ENCODE peak calls at places on chromosome 11, in six cellular contexts. One of them, this sample, is unnamed.

GRCh38 chr11:46361283-46362145 is 14.3 kb downstream of the DGKZ start:
- DNase-seq in SK-N-DZ: peak; percentile 51
- DNase-seq in coronary artery: no peak
- DNase-seq in bronchial epithelial cell: no peak
- DNase-seq in GM23338: no peak
- DNase-seq in tibial artery: peak; percentile 90
- DNase-seq in this sample: no peak

GRCh38 chr11:12187399-12187798 is 77.0 kb downstream of the MICAL2 start:
- DNase-seq in SK-N-DZ: peak; percentile 25
- DNase-seq in coronary artery: no peak
- DNase-seq in bronchial epithelial cell: peak; percentile 65
- DNase-seq in GM23338: no peak
- DNase-seq in tibial artery: no peak
- DNase-seq in this sample: no peak

GRCh38 chr11:4577761-4578160 is 3.8 kb upstream of the OR52I2 start:
- DNase-seq in SK-N-DZ: no peak
- DNase-seq in coronary artery: no peak
- DNase-seq in bronchial epithelial cell: peak; percentile 14
- DNase-seq in GM23338: no peak
- DNase-seq in tibial artery: no peak
- DNase-seq in this sample: no peak

GRCh38 chr11:134554106-134554505 is 142.1 kb upstream of the B3GAT1 start:
- DNase-seq in SK-N-DZ: no peak
- DNase-seq in coronary artery: peak; percentile 22
- DNase-seq in bronchial epithelial cell: no peak
- DNase-seq in GM23338: no peak
- DNase-seq in tibial artery: no peak
- DNase-seq in this sample: peak; percentile 44

GRCh38 chr11:44004452-44004833 is 43.3 kb upstream of the ACCSL start:
- DNase-seq in SK-N-DZ: no peak
- DNase-seq in coronary artery: peak; percentile 43
- DNase-seq in bronchial epithelial cell: no peak
- DNase-seq in GM23338: no peak
- DNase-seq in tibial artery: peak; percentile 46
- DNase-seq in this sample: no peak

GRCh38 chr11:13339196-13340153 is 61.9 kb downstream of the BMAL1 start:
- DNase-seq in SK-N-DZ: no peak
- DNase-seq in coronary artery: no peak
- DNase-seq in bronchial epithelial cell: peak; percentile 86
- DNase-seq in GM23338: no peak
- DNase-seq in tibial artery: no peak
- DNase-seq in this sample: no peak

GRCh38 chr11:78192223-78192719 is 3.6 kb downstream of the USP35 start:
- DNase-seq in SK-N-DZ: no peak
- DNase-seq in coronary artery: no peak
- DNase-seq in bronchial epithelial cell: no peak
- DNase-seq in GM23338: no peak
- DNase-seq in tibial artery: peak; percentile 72
- DNase-seq in this sample: no peak

GRCh38 chr11:69686452-69686851 is 11.3 kb upstream of the LTO1 start:
- DNase-seq in SK-N-DZ: no peak
- DNase-seq in coronary artery: no peak
- DNase-seq in bronchial epithelial cell: no peak
- DNase-seq in GM23338: no peak
- DNase-seq in tibial artery: peak; percentile 63
- DNase-seq in this sample: no peak

GRCh38 chr11:88431675-88432341 is 94.3 kb upstream of the CTSC start:
- DNase-seq in SK-N-DZ: peak; percentile 82
- DNase-seq in coronary artery: no peak
- DNase-seq in bronchial epithelial cell: peak; percentile 53
- DNase-seq in GM23338: no peak
- DNase-seq in tibial artery: no peak
- DNase-seq in this sample: no peak

GRCh38 chr11:111387318-111387863 is 8.3 kb upstream of the POU2AF1 start:
- DNase-seq in SK-N-DZ: no peak
- DNase-seq in coronary artery: no peak
- DNase-seq in bronchial epithelial cell: no peak
- DNase-seq in GM23338: no peak
- DNase-seq in tibial artery: no peak
- DNase-seq in this sample: no peak

GRCh38 chr11:107928046-107928766 is at the start of gene RAB39A:
- DNase-seq in SK-N-DZ: peak; percentile 96
- DNase-seq in coronary artery: peak; percentile 76
- DNase-seq in bronchial epithelial cell: peak; percentile 76
- DNase-seq in GM23338: peak; percentile 99
- DNase-seq in tibial artery: peak; percentile 87
- DNase-seq in this sample: peak; percentile 93

GRCh38 chr11:128865490-128865889 is 1.6 kb downstream of the KCNJ1 start:
- DNase-seq in SK-N-DZ: no peak
- DNase-seq in coronary artery: no peak
- DNase-seq in bronchial epithelial cell: peak; percentile 68
- DNase-seq in GM23338: no peak
- DNase-seq in tibial artery: no peak
- DNase-seq in this sample: no peak

GRCh38 chr11:35688023-35688422 is 25.4 kb downstream of the TRIM44 start:
- DNase-seq in SK-N-DZ: no peak
- DNase-seq in coronary artery: no peak
- DNase-seq in bronchial epithelial cell: peak; percentile 71
- DNase-seq in GM23338: no peak
- DNase-seq in tibial artery: no peak
- DNase-seq in this sample: no peak

GRCh38 chr11:35815556-35816315 is 128.1 kb upstream of the LDLRAD3 start:
- DNase-seq in SK-N-DZ: no peak
- DNase-seq in coronary artery: no peak
- DNase-seq in bronchial epithelial cell: no peak
- DNase-seq in GM23338: no peak
- DNase-seq in tibial artery: no peak
- DNase-seq in this sample: no peak

GRCh38 chr11:14141676-14142075 is 179.2 kb downstream of the SPON1 start:
- DNase-seq in SK-N-DZ: no peak
- DNase-seq in coronary artery: no peak
- DNase-seq in bronchial epithelial cell: no peak
- DNase-seq in GM23338: no peak
- DNase-seq in tibial artery: no peak
- DNase-seq in this sample: no peak

GRCh38 chr11:119624102-119624615 is 104.8 kb downstream of the NECTIN1 start:
- DNase-seq in SK-N-DZ: peak; percentile 10
- DNase-seq in coronary artery: no peak
- DNase-seq in bronchial epithelial cell: no peak
- DNase-seq in GM23338: peak; percentile 63
- DNase-seq in tibial artery: no peak
- DNase-seq in this sample: no peak

GRCh38 chr11:46006418-46007070 is 84.1 kb downstream of the LARGE2 start:
- DNase-seq in SK-N-DZ: peak; percentile 63
- DNase-seq in coronary artery: no peak
- DNase-seq in bronchial epithelial cell: peak; percentile 77
- DNase-seq in GM23338: peak; percentile 93
- DNase-seq in tibial artery: no peak
- DNase-seq in this sample: no peak

GRCh38 chr11:126317681-126318641 is 14.1 kb downstream of the DCPS start:
- DNase-seq in SK-N-DZ: no peak
- DNase-seq in coronary artery: peak; percentile 86
- DNase-seq in bronchial epithelial cell: peak; percentile 28
- DNase-seq in GM23338: no peak
- DNase-seq in tibial artery: peak; percentile 85
- DNase-seq in this sample: no peak

GRCh38 chr11:8841899-8842298 is 69.1 kb upstream of the AKIP1 start:
- DNase-seq in SK-N-DZ: no peak
- DNase-seq in coronary artery: no peak
- DNase-seq in bronchial epithelial cell: peak; percentile 10
- DNase-seq in GM23338: no peak
- DNase-seq in tibial artery: no peak
- DNase-seq in this sample: no peak

This sample was measured in osteocyte.